ENCODE peak calls at places on chromosomes 3 and 15, in four cellular contexts. C is tibial artery, I is AG10803, Q is astrocyte of the spinal cord. D is an unnamed sample.

GRCh38 chr15:81909229-81910087 is 136.4 kb downstream of the MEX3B start:
- DNase-seq in C (no peak), I (no peak), Q (no peak), D (no peak)

GRCh38 chr3:29585368-29585767 is 304.5 kb downstream of the RBMS3 start:
- DNase-seq in C (no peak), I (no peak), Q (no peak), D (no peak)

GRCh38 chr15:65580287-65580686 is 30.6 kb downstream of the INTS14 start:
- DNase-seq in C (no peak), I (peak), Q (peak), D (no peak)

GRCh38 chr15:90675464-90675863 is 41.7 kb upstream of the BLM start:
- DNase-seq in C (no peak), I (no peak), Q (no peak), D (no peak)

GRCh38 chr3:149282322-149282721 is 51.1 kb downstream of the TM4SF18 start:
- DNase-seq in C (no peak), I (no peak), Q (no peak), D (no peak)

GRCh38 chr3:36969540-36970432 is 23.1 kb downstream of the EPM2AIP1 start:
- DNase-seq in C (no peak), I (peak), Q (peak), D (no peak)

GRCh38 chr15:71888797-71889196 is 78.4 kb downstream of the NR2E3 start:
- DNase-seq in C (no peak), I (no peak), Q (no peak), D (no peak)

GRCh38 chr3:79361748-79362378 is 405.9 kb downstream of the ROBO1 start:
- DNase-seq in C (no peak), I (peak), Q (peak), D (no peak)

GRCh38 chr3:51777985-51778384 is 1.1 kb downstream of the IQCF6 start:
- DNase-seq in C (no peak), I (no peak), Q (no peak), D (no peak)

GRCh38 chr15:99731336-99732267 is 1.6 kb downstream of the LYSMD4 start:
- DNase-seq in C (no peak), I (no peak), Q (no peak), D (no peak)

GRCh38 chr15:39199076-39199475 is 381.8 kb upstream of the THBS1 start:
- DNase-seq in C (no peak), I (peak), Q (no peak), D (no peak)

GRCh38 chr3:11548721-11549131 is 95.0 kb downstream of the VGLL4 start:
- DNase-seq in C (no peak), I (peak), Q (peak), D (no peak)

GRCh38 chr15:37134699-37135131 is 34.4 kb upstream of the MEIS2 start:
- DNase-seq in C (no peak), I (peak), Q (peak), D (no peak)

GRCh38 chr3:99878005-99878404 is 60.3 kb downstream of the CMSS1 start:
- DNase-seq in C (no peak), I (peak), Q (peak), D (no peak)

GRCh38 chr15:65532738-65533051 is 2.4 kb downstream of the HACD3 start:
- DNase-seq in C (no peak), I (peak), Q (no peak), D (no peak)

GRCh38 chr3:49906004-49906860 is 2.6 kb upstream of the MST1R start:
- DNase-seq in C (peak), I (peak), Q (peak), D (no peak)

GRCh38 chr3:130760922-130761321 is 14.3 kb upstream of the PIK3R4 start:
- DNase-seq in C (no peak), I (no peak), Q (no peak), D (no peak)

GRCh38 chr3:149765762-149766334 is 13.6 kb upstream of the COMMD2 start:
- DNase-seq in C (no peak), I (peak), Q (peak), D (no peak)

GRCh38 chr15:72873379-72874233 is 90.0 kb upstream of the ADPGK start:
- DNase-seq in C (no peak), I (no peak), Q (no peak), D (no peak)

GRCh38 chr3:157360044-157360443 is 76.6 kb upstream of the PTX3 start:
- DNase-seq in C (no peak), I (peak), Q (peak), D (no peak)

GRCh38 chr3:80771085-80771484 is 990.4 kb downstream of the GBE1 start:
- DNase-seq in C (no peak), I (no peak), Q (peak), D (no peak)

GRCh38 chr3:46948830-46949671 is 27.5 kb downstream of the CCDC12 start:
- DNase-seq in C (no peak), I (no peak), Q (no peak), D (no peak)

GRCh38 chr15:42691308-42691707 is 45.6 kb downstream of the CDAN1 start:
- DNase-seq in C (no peak), I (no peak), Q (no peak), D (no peak)

GRCh38 chr3:157427906-157428305 is 8.7 kb upstream of the PTX3 start:
- DNase-seq in C (no peak), I (no peak), Q (no peak), D (no peak)

GRCh38 chr15:52234596-52235541 is 43.7 kb upstream of the GNB5 start:
- DNase-seq in C (no peak), I (no peak), Q (no peak), D (no peak)

GRCh38 chr3:59277201-59277600 is 227.4 kb upstream of the CFAP20DC start:
- DNase-seq in C (no peak), I (no peak), Q (no peak), D (no peak)

GRCh38 chr3:123778991-123779622 is 105.0 kb downstream of the MYLK start:
- DNase-seq in C (no peak), I (no peak), Q (no peak), D (no peak)

GRCh38 chr3:101484805-101485620 is 28.0 kb downstream of the SENP7 start:
- DNase-seq in C (no peak), I (peak), Q (peak), D (no peak)

GRCh38 chr3:195579281-195579680 is 4.5 kb downstream of the APOD start:
- DNase-seq in C (no peak), I (no peak), Q (no peak), D (no peak)
- TF ChIP-seq CTCF in C (no peak), I (no peak), Q (no peak), D (no peak)

GRCh38 chr3:42752441-42752840 is 20.6 kb downstream of the CCDC13 start:
- DNase-seq in C (peak), I (no peak), Q (no peak), D (no peak)
- TF ChIP-seq CTCF in C (no peak), I (no peak), Q (no peak), D (no peak)

GRCh38 chr3:19173945-19174344 is 25.6 kb downstream of the KCNH8 start:
- DNase-seq in C (no peak), I (no peak), Q (no peak), D (no peak)
- TF ChIP-seq CTCF in C (no peak), I (no peak), Q (no peak), D (peak)

DNA sequence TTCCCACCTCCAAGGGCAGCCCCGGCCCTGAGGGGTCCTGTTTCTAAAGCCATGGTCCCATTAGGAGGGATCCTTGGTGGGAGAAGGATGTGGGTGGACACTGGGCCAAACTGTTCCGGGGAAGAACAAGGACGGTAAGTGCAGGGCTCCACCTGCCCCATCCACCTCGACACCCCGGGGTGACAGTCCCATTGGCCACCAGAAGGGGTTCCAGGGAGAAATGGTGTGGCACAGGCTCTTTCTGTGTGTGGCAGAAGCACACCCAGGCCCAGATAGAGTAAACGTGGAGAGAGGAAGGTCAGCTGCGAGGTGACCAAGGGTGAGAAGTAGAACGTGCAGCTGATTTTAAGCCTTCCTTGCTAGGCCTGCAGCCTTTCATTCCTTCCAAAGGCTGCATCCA is 12.0 kb downstream of the TKT start:
- DNase-seq in C (no peak), I (no peak), Q (no peak), D (no peak)
- TF ChIP-seq CTCF in C (no peak), I (no peak), Q (no peak), D (peak)

GRCh38 chr3:193620055-193620454 is 27.0 kb downstream of the OPA1 start:
- DNase-seq in C (no peak), I (no peak), Q (no peak), D (no peak)
- TF ChIP-seq CTCF in C (no peak), I (no peak), Q (no peak), D (no peak)

D was measured in type B pancreatic cell.